ENCODE peak calls at places on chromosomes 7 and 10, in seven cellular contexts. One of them, this sample, is unnamed.

GRCh38 chr7:64997927-64998391 is 7.1 kb upstream of the ZNF117 start:
- DNase-seq in stimulated activated CD8-positive, alpha-beta memory T cell treated with anti-CD3 and anti-CD28 coated beads, Interleukin-15, amount 100 ng/mL, for 48 hours: no peak
- DNase-seq in Peyer's patch: no peak
- DNase-seq in type B pancreatic cell: no peak
- DNase-seq in caudate nucleus: no peak
- DNase-seq in ELR: peak; percentile 36
- DNase-seq in fibroblast of the aortic adventitia: no peak
- DNase-seq in this sample: no peak

GRCh38 chr7:86964973-86965726 is 94.3 kb downstream of the ELAPOR2 start:
- DNase-seq in stimulated activated CD8-positive, alpha-beta memory T cell treated with anti-CD3 and anti-CD28 coated beads, Interleukin-15, amount 100 ng/mL, for 48 hours: no peak
- DNase-seq in Peyer's patch: no peak
- DNase-seq in type B pancreatic cell: no peak
- DNase-seq in caudate nucleus: no peak
- DNase-seq in ELR: no peak
- DNase-seq in fibroblast of the aortic adventitia: no peak
- DNase-seq in this sample: no peak

GRCh38 chr7:36563706-36564325 is 160.5 kb downstream of the AOAH start:
- DNase-seq in stimulated activated CD8-positive, alpha-beta memory T cell treated with anti-CD3 and anti-CD28 coated beads, Interleukin-15, amount 100 ng/mL, for 48 hours: no peak
- DNase-seq in Peyer's patch: no peak
- DNase-seq in type B pancreatic cell: no peak
- DNase-seq in caudate nucleus: no peak
- DNase-seq in ELR: peak; percentile 30
- DNase-seq in fibroblast of the aortic adventitia: peak; percentile 21
- DNase-seq in this sample: no peak

GRCh38 chr7:47814905-47815613 is 133.2 kb downstream of the PKD1L1 start:
- DNase-seq in stimulated activated CD8-positive, alpha-beta memory T cell treated with anti-CD3 and anti-CD28 coated beads, Interleukin-15, amount 100 ng/mL, for 48 hours: no peak
- DNase-seq in Peyer's patch: no peak
- DNase-seq in type B pancreatic cell: no peak
- DNase-seq in caudate nucleus: no peak
- DNase-seq in ELR: no peak
- DNase-seq in fibroblast of the aortic adventitia: no peak
- DNase-seq in this sample: no peak

GRCh38 chr7:84454174-84454959 is 259.8 kb upstream of the SEMA3A start:
- DNase-seq in stimulated activated CD8-positive, alpha-beta memory T cell treated with anti-CD3 and anti-CD28 coated beads, Interleukin-15, amount 100 ng/mL, for 48 hours: no peak
- DNase-seq in Peyer's patch: no peak
- DNase-seq in type B pancreatic cell: no peak
- DNase-seq in caudate nucleus: no peak
- DNase-seq in ELR: peak; percentile 34
- DNase-seq in fibroblast of the aortic adventitia: peak; percentile 43
- DNase-seq in this sample: no peak

GRCh38 chr7:155368894-155369600 is 71.4 kb downstream of the INSIG1 start:
- DNase-seq in stimulated activated CD8-positive, alpha-beta memory T cell treated with anti-CD3 and anti-CD28 coated beads, Interleukin-15, amount 100 ng/mL, for 48 hours: no peak
- DNase-seq in Peyer's patch: no peak
- DNase-seq in type B pancreatic cell: no peak
- DNase-seq in caudate nucleus: no peak
- DNase-seq in ELR: no peak
- DNase-seq in fibroblast of the aortic adventitia: no peak
- DNase-seq in this sample: no peak

GRCh38 chr10:84191106-84191505 is 3.2 kb upstream of the CDHR1 start:
- DNase-seq in stimulated activated CD8-positive, alpha-beta memory T cell treated with anti-CD3 and anti-CD28 coated beads, Interleukin-15, amount 100 ng/mL, for 48 hours: no peak
- DNase-seq in Peyer's patch: no peak
- DNase-seq in type B pancreatic cell: no peak
- DNase-seq in caudate nucleus: no peak
- DNase-seq in ELR: no peak
- DNase-seq in fibroblast of the aortic adventitia: no peak
- DNase-seq in this sample: no peak

GRCh38 chr10:43228783-43229207 is 38.1 kb downstream of the RASGEF1A start:
- DNase-seq in stimulated activated CD8-positive, alpha-beta memory T cell treated with anti-CD3 and anti-CD28 coated beads, Interleukin-15, amount 100 ng/mL, for 48 hours: no peak
- DNase-seq in Peyer's patch: no peak
- DNase-seq in type B pancreatic cell: peak; percentile 61
- DNase-seq in caudate nucleus: no peak
- DNase-seq in ELR: no peak
- DNase-seq in fibroblast of the aortic adventitia: no peak
- DNase-seq in this sample: no peak

GRCh38 chr10:29496341-29497162 is 138.2 kb downstream of the SVIL start:
- DNase-seq in stimulated activated CD8-positive, alpha-beta memory T cell treated with anti-CD3 and anti-CD28 coated beads, Interleukin-15, amount 100 ng/mL, for 48 hours: peak; percentile 36
- DNase-seq in Peyer's patch: peak; percentile 25
- DNase-seq in type B pancreatic cell: peak; percentile 83
- DNase-seq in caudate nucleus: peak; percentile 28
- DNase-seq in ELR: peak; percentile 78
- DNase-seq in fibroblast of the aortic adventitia: peak; percentile 63
- DNase-seq in this sample: peak; percentile 80

GRCh38 chr10:83871486-83872081 is 267.7 kb upstream of the GHITM start:
- DNase-seq in stimulated activated CD8-positive, alpha-beta memory T cell treated with anti-CD3 and anti-CD28 coated beads, Interleukin-15, amount 100 ng/mL, for 48 hours: peak; percentile 38
- DNase-seq in Peyer's patch: peak; percentile 44
- DNase-seq in type B pancreatic cell: peak; percentile 80
- DNase-seq in caudate nucleus: peak; percentile 15
- DNase-seq in ELR: peak; percentile 54
- DNase-seq in fibroblast of the aortic adventitia: peak; percentile 40
- DNase-seq in this sample: peak; percentile 68

GRCh38 chr10:13698217-13698616 is 111.5 kb downstream of the PRPF18 start:
- DNase-seq in stimulated activated CD8-positive, alpha-beta memory T cell treated with anti-CD3 and anti-CD28 coated beads, Interleukin-15, amount 100 ng/mL, for 48 hours: no peak
- DNase-seq in Peyer's patch: no peak
- DNase-seq in type B pancreatic cell: no peak
- DNase-seq in caudate nucleus: no peak
- DNase-seq in ELR: no peak
- DNase-seq in fibroblast of the aortic adventitia: no peak
- DNase-seq in this sample: no peak

GRCh38 chr7:157980774-157981173 is 606.8 kb downstream of the PTPRN2 start:
- DNase-seq in stimulated activated CD8-positive, alpha-beta memory T cell treated with anti-CD3 and anti-CD28 coated beads, Interleukin-15, amount 100 ng/mL, for 48 hours: no peak
- DNase-seq in Peyer's patch: no peak
- DNase-seq in type B pancreatic cell: no peak
- DNase-seq in caudate nucleus: no peak
- DNase-seq in ELR: no peak
- DNase-seq in fibroblast of the aortic adventitia: no peak
- DNase-seq in this sample: no peak

GRCh38 chr10:73813333-73813732 is 1.9 kb upstream of the NDST2 start:
- DNase-seq in stimulated activated CD8-positive, alpha-beta memory T cell treated with anti-CD3 and anti-CD28 coated beads, Interleukin-15, amount 100 ng/mL, for 48 hours: no peak
- DNase-seq in Peyer's patch: no peak
- DNase-seq in type B pancreatic cell: no peak
- DNase-seq in caudate nucleus: no peak
- DNase-seq in ELR: no peak
- DNase-seq in fibroblast of the aortic adventitia: no peak
- DNase-seq in this sample: no peak

GRCh38 chr10:77493851-77494788 is 143.5 kb downstream of the KCNMA1 start:
- DNase-seq in stimulated activated CD8-positive, alpha-beta memory T cell treated with anti-CD3 and anti-CD28 coated beads, Interleukin-15, amount 100 ng/mL, for 48 hours: no peak
- DNase-seq in Peyer's patch: no peak
- DNase-seq in type B pancreatic cell: no peak
- DNase-seq in caudate nucleus: no peak
- DNase-seq in ELR: peak; percentile 62
- DNase-seq in fibroblast of the aortic adventitia: peak; percentile 65
- DNase-seq in this sample: no peak

GRCh38 chr7:99947608-99948007 is 18.2 kb upstream of the GJC3 start:
- DNase-seq in stimulated activated CD8-positive, alpha-beta memory T cell treated with anti-CD3 and anti-CD28 coated beads, Interleukin-15, amount 100 ng/mL, for 48 hours: no peak
- DNase-seq in Peyer's patch: no peak
- DNase-seq in type B pancreatic cell: no peak
- DNase-seq in caudate nucleus: no peak
- DNase-seq in ELR: no peak
- DNase-seq in fibroblast of the aortic adventitia: no peak
- DNase-seq in this sample: no peak

GRCh38 chr7:75998038-75998437 is 3.6 kb upstream of the TMEM120A start:
- DNase-seq in stimulated activated CD8-positive, alpha-beta memory T cell treated with anti-CD3 and anti-CD28 coated beads, Interleukin-15, amount 100 ng/mL, for 48 hours: no peak
- DNase-seq in Peyer's patch: no peak
- DNase-seq in type B pancreatic cell: no peak
- DNase-seq in caudate nucleus: no peak
- DNase-seq in ELR: no peak
- DNase-seq in fibroblast of the aortic adventitia: no peak
- DNase-seq in this sample: no peak

GRCh38 chr7:34756025-34756437 is 98.0 kb downstream of the NPSR1 start:
- DNase-seq in stimulated activated CD8-positive, alpha-beta memory T cell treated with anti-CD3 and anti-CD28 coated beads, Interleukin-15, amount 100 ng/mL, for 48 hours: no peak
- DNase-seq in Peyer's patch: no peak
- DNase-seq in type B pancreatic cell: no peak
- DNase-seq in caudate nucleus: no peak
- DNase-seq in ELR: no peak
- DNase-seq in fibroblast of the aortic adventitia: no peak
- DNase-seq in this sample: no peak

GRCh38 chr7:94696981-94697670 is 41.2 kb upstream of the SGCE start:
- DNase-seq in stimulated activated CD8-positive, alpha-beta memory T cell treated with anti-CD3 and anti-CD28 coated beads, Interleukin-15, amount 100 ng/mL, for 48 hours: no peak
- DNase-seq in Peyer's patch: no peak
- DNase-seq in type B pancreatic cell: no peak
- DNase-seq in caudate nucleus: no peak
- DNase-seq in ELR: peak; percentile 94
- DNase-seq in fibroblast of the aortic adventitia: peak; percentile 97
- DNase-seq in this sample: peak; percentile 94

GRCh38 chr7:98394377-98394836 is 6.5 kb downstream of the BAIAP2L1 start:
- DNase-seq in stimulated activated CD8-positive, alpha-beta memory T cell treated with anti-CD3 and anti-CD28 coated beads, Interleukin-15, amount 100 ng/mL, for 48 hours: no peak
- DNase-seq in Peyer's patch: no peak
- DNase-seq in type B pancreatic cell: no peak
- DNase-seq in caudate nucleus: no peak
- DNase-seq in ELR: peak; percentile 69
- DNase-seq in fibroblast of the aortic adventitia: peak; percentile 54
- DNase-seq in this sample: peak; percentile 80

GRCh38 chr7:7681191-7681935 is 37.0 kb downstream of the RPA3 start:
- DNase-seq in stimulated activated CD8-positive, alpha-beta memory T cell treated with anti-CD3 and anti-CD28 coated beads, Interleukin-15, amount 100 ng/mL, for 48 hours: no peak
- DNase-seq in Peyer's patch: peak; percentile 51
- DNase-seq in type B pancreatic cell: no peak
- DNase-seq in caudate nucleus: no peak
- DNase-seq in ELR: peak; percentile 71
- DNase-seq in fibroblast of the aortic adventitia: peak; percentile 83
- DNase-seq in this sample: peak; percentile 75

GRCh38 chr10:133071801-133072595 is 15.7 kb upstream of the ADGRA1 start:
- DNase-seq in stimulated activated CD8-positive, alpha-beta memory T cell treated with anti-CD3 and anti-CD28 coated beads, Interleukin-15, amount 100 ng/mL, for 48 hours: no peak
- DNase-seq in Peyer's patch: no peak
- DNase-seq in type B pancreatic cell: no peak
- DNase-seq in caudate nucleus: no peak
- DNase-seq in ELR: no peak
- DNase-seq in fibroblast of the aortic adventitia: no peak
- DNase-seq in this sample: no peak

GRCh38 chr7:80604436-80604835 is 34.0 kb upstream of the CD36 start:
- DNase-seq in stimulated activated CD8-positive, alpha-beta memory T cell treated with anti-CD3 and anti-CD28 coated beads, Interleukin-15, amount 100 ng/mL, for 48 hours: no peak
- DNase-seq in Peyer's patch: no peak
- DNase-seq in type B pancreatic cell: no peak
- DNase-seq in caudate nucleus: no peak
- DNase-seq in ELR: no peak
- DNase-seq in fibroblast of the aortic adventitia: no peak
- DNase-seq in this sample: no peak

This sample was measured in RKO.